ENCODE peak calls at places on chromosomes 11 and 22, in seven cellular contexts. B, Z, N, J, A, C and T are unnamed samples.

GRCh38 chr22:39664485-39665200 is 94.1 kb downstream of the CACNA1I start:
- DNase-seq in N (no peak), J (peak; percentile 86), Z (no peak), C (no peak), B (peak; percentile 62), A (no peak), T (peak; percentile 63)

GRCh38 chr22:39277135-39277607 is 32.4 kb upstream of the PDGFB start:
- DNase-seq in B (no peak), N (peak; percentile 74), A (peak; percentile 92), Z (peak; percentile 18), C (no peak), J (no peak), T (no peak)

GRCh38 chr11:102050927-102051575 is 3.8 kb downstream of the CFAP300 start:
- DNase-seq in B (no peak), C (no peak), J (no peak), A (no peak), Z (no peak), N (no peak), T (no peak)

GRCh38 chr22:43994006-43994405 is 30.1 kb upstream of the PARVB start:
- DNase-seq in N (no peak), J (no peak), B (no peak), C (no peak), A (no peak), Z (no peak), T (no peak)

GRCh38 chr22:19942886-19943664 is 1.5 kb upstream of the TXNRD2 start:
- DNase-seq in A (peak; percentile 94), J (no peak), C (no peak), B (no peak), Z (peak; percentile 80), N (peak; percentile 86), T (no peak)

GRCh38 chr11:77402218-77402556 is 71.7 kb downstream of the PAK1 start:
- DNase-seq in Z (no peak), A (no peak), J (no peak), B (no peak), C (no peak), N (peak; percentile 25), T (no peak)

GRCh38 chr11:87299041-87299481 is 261.3 kb downstream of the TMEM135 start:
- DNase-seq in N (peak; percentile 4), C (no peak), A (no peak), J (no peak), B (no peak), Z (no peak), T (no peak)

GRCh38 chr11:12291313-12291712 is 86.1 kb upstream of the PARVA start:
- DNase-seq in N (no peak), C (no peak), J (peak; percentile 19), B (no peak), Z (no peak), A (no peak), T (no peak)